ENCODE peak calls at places on chromosome 9, in eight cellular contexts. C is tibial nerve, B is iPS DF 6.9, E is right atrium auricular region, R is PC-9, W is keratinocyte, S is tibial artery, G is dorsolateral prefrontal cortex. P is an unnamed sample.

GRCh38 chr9:93541005-93541404 is 35.4 kb upstream of the PHF2 start:
- DNase-seq in C (no peak), G (no peak), W (no peak), S (no peak), E (no peak), R (no peak), B (no peak), P (no peak)

GRCh38 chr9:137988701-137989100 is 111.1 kb downstream of the CACNA1B start:
- DNase-seq in R (no peak), E (no peak), C (no peak), W (no peak), S (no peak), B (no peak), G (no peak), P (no peak)

GRCh38 chr9:71519098-71519497 is 249.2 kb downstream of the CEMIP2 start:
- DNase-seq in C (no peak), E (no peak), B (no peak), R (no peak), W (no peak), S (no peak), G (no peak), P (no peak)

GRCh38 chr9:128838338-128838737 is 8.7 kb upstream of the SPOUT1 start:
- DNase-seq in G (no peak), E (no peak), S (no peak), R (no peak), W (no peak), B (no peak), C (no peak), P (no peak)

GRCh38 chr9:136566899-136567298 is 21.1 kb upstream of the NOTCH1 start:
- DNase-seq in C (peak; percentile 66), E (no peak), B (no peak), G (peak; percentile 90), W (no peak), R (no peak), S (peak; percentile 65), P (peak; percentile 88)

GRCh38 chr9:22379272-22379671 is 67.4 kb upstream of the DMRTA1 start:
- DNase-seq in B (no peak), G (no peak), R (no peak), W (no peak), C (no peak), S (no peak), E (no peak), P (no peak)

GRCh38 chr9:4762108-4762888 is 21.3 kb upstream of the AK3 start:
- DNase-seq in R (peak; percentile 59), B (no peak), C (peak; percentile 90), W (no peak), E (peak; percentile 80), G (peak; percentile 74), S (peak; percentile 80), P (peak; percentile 14)

GRCh38 chr9:29830815-29831214 is 2257.5 kb upstream of the C9orf72 start:
- DNase-seq in B (peak; percentile 43), S (no peak), G (no peak), C (no peak), R (peak; percentile 12), W (no peak), E (no peak), P (no peak)

GRCh38 chr9:75539558-75539957 is 350.9 kb upstream of the PCSK5 start:
- DNase-seq in E (no peak), B (no peak), C (no peak), W (no peak), R (no peak), G (no peak), S (no peak), P (no peak)

GRCh38 chr9:129500166-129500862 is 120.6 kb downstream of the C9orf50 start:
- DNase-seq in G (no peak), W (no peak), S (no peak), E (no peak), C (no peak), B (no peak), R (no peak), P (no peak)

GRCh38 chr9:123927625-123928308 is 2.2 kb downstream of the DENND1A start:
- DNase-seq in E (no peak), W (no peak), G (no peak), B (no peak), C (no peak), R (peak; percentile 12), S (no peak), P (no peak)

GRCh38 chr9:93397664-93398381 is 53.7 kb upstream of the FAM120A start:
- DNase-seq in C (peak; percentile 57), R (no peak), B (no peak), W (no peak), S (no peak), G (no peak), E (no peak), P (no peak)

GRCh38 chr9:23573800-23574199 is 252.2 kb downstream of the ELAVL2 start:
- DNase-seq in W (no peak), B (no peak), G (no peak), R (no peak), C (no peak), S (no peak), E (no peak), P (no peak)

GRCh38 chr9:38061326-38061947 is 7.6 kb downstream of the SHB start:
- DNase-seq in G (no peak), B (no peak), E (no peak), R (no peak), C (no peak), S (no peak), W (no peak), P (no peak)

GRCh38 chr9:38062498-38063362 is 6.3 kb downstream of the SHB start:
- DNase-seq in G (no peak), B (no peak), S (no peak), R (no peak), E (no peak), C (no peak), W (no peak), P (no peak)

GRCh38 chr9:38062106-38062497 is 6.9 kb downstream of the SHB start:
- DNase-seq in W (no peak), B (no peak), R (no peak), E (no peak), S (no peak), G (no peak), C (no peak), P (no peak)

GRCh38 chr9:38064842-38065368 is 4.1 kb downstream of the SHB start:
- DNase-seq in G (no peak), C (no peak), B (no peak), E (no peak), R (no peak), S (no peak), W (no peak), P (no peak)

GRCh38 chr9:38063363-38063707 is 5.7 kb downstream of the SHB start:
- DNase-seq in S (no peak), B (no peak), G (no peak), R (no peak), W (no peak), E (no peak), C (no peak), P (no peak)
- H3K27ac ChIP-seq in S (peak overlapping the region; percentile 17), B (no peak overlapping the region), G (no peak overlapping the region), R (peak overlapping the region; percentile 26), W (peak overlapping the region; percentile 21), E (peak overlapping the region; percentile 74), C (no peak overlapping the region), P (no peak overlapping the region)

GRCh38 chr9:100020121-100020780 is 78.5 kb downstream of the ERP44 start:
- DNase-seq in S (no peak), E (no peak), G (no peak), B (no peak), W (no peak), C (no peak), R (no peak), P (no peak)
- H3K27ac ChIP-seq in S (no peak overlapping the region), E (no peak overlapping the region), G (no peak overlapping the region), B (no peak overlapping the region), W (no peak overlapping the region), C (no peak overlapping the region), R (no peak overlapping the region), P (no peak overlapping the region)

DNA sequence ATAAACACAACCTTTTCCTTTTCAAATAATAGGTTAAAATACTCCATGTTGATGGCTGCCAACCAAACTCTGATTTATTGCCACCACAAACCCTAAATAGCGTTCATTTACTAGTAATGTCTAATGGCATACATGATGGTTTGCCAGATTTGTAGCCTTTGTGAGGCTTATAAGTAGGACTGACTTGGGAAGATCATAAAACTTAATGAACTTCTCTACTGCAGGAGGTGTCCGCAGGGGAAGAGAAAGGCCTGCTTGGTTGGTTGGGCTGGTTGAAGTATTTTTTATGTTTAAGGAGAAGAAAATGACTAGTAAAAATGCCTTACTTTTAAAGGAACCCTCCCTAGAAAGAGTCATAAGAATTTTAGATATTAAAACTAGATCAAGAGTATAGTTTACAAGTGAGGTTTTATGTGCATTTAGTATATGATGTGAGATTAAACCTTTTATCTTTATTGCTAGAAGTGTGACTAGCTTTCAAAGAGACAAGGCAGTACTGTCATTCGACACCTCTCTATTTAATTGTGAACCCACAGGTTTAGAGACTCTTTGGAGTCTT is 5.0 kb downstream of the PBX3 start:
- DNase-seq in E (no peak), C (no peak), W (no peak), S (no peak), R (peak; percentile 28), G (no peak), B (no peak), P (no peak)
- H3K27ac ChIP-seq in E (peak overlapping the region; percentile 4), C (no peak overlapping the region), W (peak overlapping the region; percentile 38), S (no peak overlapping the region), R (no peak overlapping the region), G (no peak overlapping the region), B (no peak overlapping the region), P (no peak overlapping the region)

GRCh38 chr9:13568446-13568845 is 289.0 kb upstream of the MPDZ start:
- DNase-seq in E (no peak), S (no peak), B (no peak), R (no peak), W (no peak), C (peak; percentile 8), G (no peak), P (peak; percentile 80)

GRCh38 chr9:13569706-13570423 is 290.4 kb upstream of the MPDZ start:
- DNase-seq in C (no peak), E (no peak), B (no peak), G (no peak), W (no peak), S (no peak), R (no peak), P (peak; percentile 24)

GRCh38 chr9:13567833-13568232 is 288.3 kb upstream of the MPDZ start:
- DNase-seq in W (no peak), G (no peak), R (no peak), S (no peak), B (no peak), E (no peak), C (no peak), P (no peak)

GRCh38 chr9:13570521-13570974 is 291.1 kb upstream of the MPDZ start:
- DNase-seq in E (no peak), C (no peak), W (no peak), G (no peak), B (no peak), S (no peak), R (no peak), P (no peak)

DNA sequence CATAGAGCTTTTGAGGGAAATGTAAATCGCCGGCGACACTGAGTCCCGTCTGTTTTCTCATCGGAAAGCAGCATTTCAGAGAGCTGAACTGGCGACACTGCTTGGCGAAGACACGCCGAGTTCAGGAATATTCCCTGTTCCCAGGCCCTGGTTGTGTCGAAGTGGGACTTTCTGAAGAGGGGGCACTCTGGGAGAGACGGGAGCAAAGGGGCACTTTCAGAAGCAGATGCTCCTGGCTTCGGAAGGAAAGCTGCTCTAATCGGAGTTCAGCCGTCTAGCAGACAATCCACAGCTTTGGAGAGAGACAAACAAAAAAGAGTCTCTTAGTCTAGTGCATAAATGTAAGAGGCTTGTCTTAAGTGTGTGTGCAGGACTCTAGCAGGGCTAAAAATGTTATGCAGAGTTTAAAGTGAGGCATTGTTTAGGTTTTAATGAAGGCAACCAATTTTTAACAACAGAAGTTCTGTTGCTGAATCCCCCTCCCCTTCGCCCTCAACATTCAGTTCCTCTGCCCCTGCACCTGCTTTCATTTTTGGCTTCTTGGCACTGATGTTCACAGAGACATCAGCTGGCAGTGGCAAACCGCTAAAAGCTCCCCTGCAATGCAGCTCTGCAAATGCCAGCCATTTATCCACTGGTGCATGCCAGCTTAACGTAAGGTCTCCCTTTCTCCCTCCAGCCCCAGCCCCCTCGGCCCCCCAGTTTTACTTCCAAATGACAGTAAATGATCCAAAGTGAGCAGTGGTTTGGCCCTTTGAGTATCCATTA is 289.5 kb upstream of the MPDZ start:
- DNase-seq in W (no peak), R (no peak), E (no peak), B (no peak), C (no peak), S (no peak), G (no peak), P (peak; percentile 59)
- H3K27ac ChIP-seq in W (no peak overlapping the region), R (no peak overlapping the region), E (peak overlapping the region; percentile 81), B (no peak overlapping the region), C (no peak overlapping the region), S (peak overlapping the region; percentile 77), G (peak overlapping the region; percentile 86), P (peak overlapping the region; percentile 91)